ENCODE peak calls at places on chromosomes 4 and X, in eight cellular contexts. K is HCT116, I is GM23248, S is PC-3, O is OCI-LY7, L is SK-N-SH, D is neural progenitor cell, B is GM23338. W is an unnamed sample.

GRCh38 chr4:53563824-53564223 is 27.5 kb downstream of the LNX1 start:
- DNase-seq in I (peak), K (no peak), O (no peak), B (no peak), S (peak), D (no peak), L (no peak), W (no peak)

GRCh38 chrX:50606300-50606950 is 135.8 kb upstream of the DGKK start:
- DNase-seq in S (no peak), B (peak), I (no peak), K (no peak), L (no peak), D (no peak), O (no peak), W (no peak)

GRCh38 chr4:46653842-46654241 is 255.2 kb downstream of the COX7B2 start:
- DNase-seq in B (no peak), K (no peak), D (no peak), S (no peak), I (no peak), L (no peak), O (no peak), W (no peak)

GRCh38 chrX:97527725-97528124 is 644.0 kb downstream of the RPA4 start:
- DNase-seq in K (no peak), D (no peak), L (no peak), B (no peak), I (no peak), O (peak), S (no peak), W (no peak)

GRCh38 chr4:155948541-155948940 is 5.1 kb downstream of the CTSO start:
- DNase-seq in I (no peak), D (no peak), O (no peak), K (no peak), L (no peak), B (no peak), S (no peak), W (no peak)

GRCh38 chr4:146428298-146428697 is 93.4 kb downstream of the SLC10A7 start:
- DNase-seq in L (no peak), K (no peak), S (no peak), O (no peak), I (no peak), D (no peak), B (no peak), W (no peak)

GRCh38 chrX:78092296-78092695 is 11.8 kb upstream of the PGK1 start:
- DNase-seq in S (peak), I (peak), D (peak), K (peak), L (no peak), O (peak), B (peak), W (no peak)

GRCh38 chrX:139506318-139506717 is 24.2 kb upstream of the F9 start:
- DNase-seq in K (no peak), S (no peak), L (no peak), O (no peak), D (no peak), I (no peak), B (no peak), W (no peak)

GRCh38 chrX:16695079-16695676 is 17.3 kb downstream of the CTPS2 start:
- DNase-seq in I (peak), B (peak), D (peak), O (peak), L (peak), S (peak), K (peak), W (peak)

GRCh38 chrX:49053223-49054072 is 5.4 kb upstream of the CCDC120 start:
- DNase-seq in I (peak), S (peak), D (peak), B (peak), K (no peak), L (peak), O (peak), W (peak)

GRCh38 chr4:6633091-6633906 is 7.2 kb upstream of the MRFAP1 start:
- DNase-seq in L (no peak), I (peak), B (peak), D (peak), O (peak), S (peak), K (no peak), W (no peak)

GRCh38 chr4:23700197-23700596 is 189.7 kb downstream of the PPARGC1A start:
- DNase-seq in I (no peak), L (no peak), K (no peak), S (no peak), O (no peak), D (no peak), B (no peak), W (no peak)

DNA sequence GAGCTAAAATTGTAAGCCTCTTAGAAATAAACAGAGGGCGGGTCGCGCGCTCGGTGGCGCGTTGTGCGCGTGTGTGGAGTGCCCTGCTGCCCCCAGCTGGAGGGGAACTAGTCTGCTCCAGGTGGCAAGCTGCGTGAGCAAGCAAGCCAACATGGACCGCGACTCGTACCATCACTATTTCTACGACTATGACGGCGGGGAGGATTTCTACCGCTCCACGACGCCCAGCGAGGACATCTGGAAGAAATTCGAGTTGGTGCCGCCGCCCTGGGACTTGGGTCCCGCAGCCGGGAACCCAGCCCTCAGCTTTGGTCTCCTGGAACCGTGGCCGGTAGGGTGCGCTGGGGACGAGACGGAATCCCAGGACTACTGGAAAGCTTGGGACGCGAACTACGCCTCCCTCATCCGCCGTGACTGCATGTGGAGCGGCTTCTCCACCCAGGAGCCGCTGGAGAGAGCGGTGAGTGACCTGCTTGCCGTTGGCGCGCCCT is 66.1 kb downstream of the DNAAF6 start:
- DNase-seq in B (peak), S (no peak), L (peak), O (no peak), D (peak), I (no peak), K (no peak), W (peak)
- TF ChIP-seq EZH2phosphoT487 in B (no peak), S (no peak), L (no peak), O (no peak), D (no peak), I (no peak), K (no peak), W (no peak)

GRCh38 chr4:168486961-168487820 is 6.9 kb upstream of the DDX60L start:
- DNase-seq in S (peak), L (no peak), B (no peak), D (no peak), O (no peak), I (peak), K (peak), W (peak)

GRCh38 chr4:168487821-168488162 is 7.5 kb upstream of the DDX60L start:
- DNase-seq in L (no peak), S (no peak), B (no peak), K (no peak), I (no peak), D (no peak), O (no peak), W (no peak)

GRCh38 chr4:168483786-168484185 is 3.5 kb upstream of the DDX60L start:
- DNase-seq in L (no peak), K (no peak), I (peak), D (no peak), O (no peak), B (no peak), S (peak), W (no peak)

GRCh38 chr4:168485511-168485910 is 5.2 kb upstream of the DDX60L start:
- DNase-seq in S (no peak), K (no peak), L (no peak), B (no peak), I (no peak), O (no peak), D (no peak), W (no peak)

DNA sequence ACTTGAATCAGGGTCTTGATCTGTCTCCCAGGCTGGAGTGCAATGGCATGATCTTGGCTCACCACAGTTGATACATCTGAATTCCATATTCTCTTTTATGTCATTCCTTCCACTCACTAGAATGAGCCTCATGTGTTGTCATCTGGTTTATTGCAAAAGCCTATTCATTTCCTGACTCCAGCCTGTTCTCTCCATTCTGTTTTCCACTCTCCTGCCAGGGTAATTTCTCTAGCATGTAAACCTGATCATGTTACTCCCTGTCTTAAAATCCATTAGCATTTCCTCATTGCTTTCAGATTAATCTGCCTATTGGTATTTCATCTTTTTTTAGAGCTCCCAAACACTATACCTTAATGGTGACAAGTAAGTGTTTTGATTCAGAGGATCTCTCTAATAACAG is 4.3 kb upstream of the DDX60L start:
- DNase-seq in I (peak), D (no peak), O (no peak), K (no peak), B (no peak), S (peak), L (no peak), W (peak)
- TF ChIP-seq EZH2phosphoT487 in I (no peak), D (no peak), O (no peak), K (no peak), B (no peak), S (no peak), L (no peak), W (no peak)

DNA sequence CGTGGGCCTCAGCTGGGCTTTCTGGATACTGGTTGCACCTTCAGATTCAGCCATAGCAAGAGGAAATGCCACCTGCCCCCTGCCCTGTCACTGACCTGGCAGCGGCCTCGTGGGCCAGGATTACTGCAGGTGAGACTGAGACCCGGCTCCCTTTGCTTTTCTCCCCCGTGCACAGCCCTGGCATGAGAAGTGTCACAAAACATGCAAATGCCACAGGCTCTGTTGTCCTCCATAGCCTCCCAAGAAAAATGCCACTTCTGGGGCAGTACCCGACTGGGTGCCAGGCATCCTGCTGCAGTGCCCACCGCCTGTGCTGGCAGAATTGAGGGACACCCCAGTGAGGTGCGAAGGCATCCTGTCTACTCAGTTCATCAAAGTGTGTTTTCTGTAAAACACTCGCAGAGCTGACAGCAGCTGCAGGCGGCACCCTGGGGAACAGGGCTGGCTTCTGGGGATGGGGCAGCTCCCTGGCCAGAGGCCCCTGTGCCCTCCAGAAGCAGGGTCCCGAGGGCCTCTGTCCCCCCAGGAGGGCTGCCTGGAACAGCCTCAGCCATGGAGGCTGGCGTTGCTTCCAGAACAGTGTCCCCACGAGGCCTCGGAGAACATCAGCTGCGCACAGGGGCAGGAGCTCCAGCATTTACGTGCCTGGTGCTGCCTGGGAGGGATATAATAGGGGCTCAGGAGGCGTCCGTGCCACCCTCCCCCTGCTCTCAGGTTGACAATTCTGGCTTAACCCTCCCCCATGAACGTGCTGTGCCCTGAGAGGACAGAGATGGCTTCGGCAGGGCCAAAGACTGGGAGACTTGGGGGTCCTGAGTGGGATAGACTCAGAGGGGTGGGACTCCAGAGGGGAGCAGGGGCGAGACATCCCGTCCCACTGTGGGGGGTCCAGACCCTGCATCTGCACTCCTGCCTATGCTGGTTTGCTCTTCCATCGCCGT is 99.5 kb upstream of the NKX1-1 start:
- DNase-seq in D (no peak), K (no peak), O (no peak), L (peak), I (no peak), B (no peak), S (no peak), W (no peak)
- TF ChIP-seq EZH2phosphoT487 in D (no peak), K (no peak), O (no peak), L (no peak), I (no peak), B (no peak), S (no peak), W (no peak)

GRCh38 chr4:148238797-148239196 is 203.4 kb downstream of the NR3C2 start:
- DNase-seq in L (no peak), B (no peak), K (no peak), D (no peak), S (no peak), I (no peak), O (no peak), W (no peak)
- TF ChIP-seq EZH2phosphoT487 in L (no peak), B (no peak), K (no peak), D (no peak), S (no peak), I (no peak), O (no peak), W (no peak)